ENCODE peak calls at places on chromosome 1, in seven cellular contexts. One of them, this sample, is unnamed.

GRCh38 chr1:164735315-164736052 is 176.5 kb downstream of the PBX1 start:
- DNase-seq in activated T-cell treated with anti-CD3 and anti-CD28 coated beads for 24 hours: no peak
- DNase-seq in stimulated activated CD4-positive, alpha-beta T cell treated with anti-CD3 and anti-CD28 coated beads, Interleukin-4, amount 100 ng/mL, for 24 hours: no peak
- DNase-seq in epithelial cell of esophagus: peak; percentile 67
- DNase-seq in choroid plexus epithelial cell: peak; percentile 72
- DNase-seq in uterus: no peak
- DNase-seq in GM19239: no peak
- DNase-seq in this sample: no peak

GRCh38 chr1:47931395-47931794 is 65.8 kb downstream of the TRABD2B start:
- DNase-seq in epithelial cell of esophagus: peak; percentile 51
- DNase-seq in uterus: no peak
- DNase-seq in GM19239: no peak
- DNase-seq in stimulated activated CD4-positive, alpha-beta T cell treated with anti-CD3 and anti-CD28 coated beads, Interleukin-4, amount 100 ng/mL, for 24 hours: no peak
- DNase-seq in choroid plexus epithelial cell: peak; percentile 18
- DNase-seq in activated T-cell treated with anti-CD3 and anti-CD28 coated beads for 24 hours: no peak
- DNase-seq in this sample: peak; percentile 6

GRCh38 chr1:91783423-91784162 is 102.4 kb downstream of the TGFBR3 start:
- DNase-seq in choroid plexus epithelial cell: peak; percentile 61
- DNase-seq in GM19239: no peak
- DNase-seq in activated T-cell treated with anti-CD3 and anti-CD28 coated beads for 24 hours: no peak
- DNase-seq in stimulated activated CD4-positive, alpha-beta T cell treated with anti-CD3 and anti-CD28 coated beads, Interleukin-4, amount 100 ng/mL, for 24 hours: no peak
- DNase-seq in uterus: no peak
- DNase-seq in epithelial cell of esophagus: no peak
- DNase-seq in this sample: no peak

GRCh38 chr1:93738075-93738622 is 56.5 kb upstream of the BCAR3 start:
- DNase-seq in epithelial cell of esophagus: peak; percentile 88
- DNase-seq in activated T-cell treated with anti-CD3 and anti-CD28 coated beads for 24 hours: no peak
- DNase-seq in GM19239: no peak
- DNase-seq in uterus: no peak
- DNase-seq in stimulated activated CD4-positive, alpha-beta T cell treated with anti-CD3 and anti-CD28 coated beads, Interleukin-4, amount 100 ng/mL, for 24 hours: no peak
- DNase-seq in choroid plexus epithelial cell: peak; percentile 87
- DNase-seq in this sample: no peak

GRCh38 chr1:218741852-218742251 is 396.7 kb downstream of the TGFB2 start:
- DNase-seq in stimulated activated CD4-positive, alpha-beta T cell treated with anti-CD3 and anti-CD28 coated beads, Interleukin-4, amount 100 ng/mL, for 24 hours: no peak
- DNase-seq in GM19239: no peak
- DNase-seq in activated T-cell treated with anti-CD3 and anti-CD28 coated beads for 24 hours: no peak
- DNase-seq in uterus: no peak
- DNase-seq in choroid plexus epithelial cell: peak; percentile 47
- DNase-seq in epithelial cell of esophagus: no peak
- DNase-seq in this sample: no peak

GRCh38 chr1:98027044-98027443 is 106.2 kb upstream of the DPYD start:
- DNase-seq in GM19239: no peak
- DNase-seq in activated T-cell treated with anti-CD3 and anti-CD28 coated beads for 24 hours: no peak
- DNase-seq in epithelial cell of esophagus: no peak
- DNase-seq in uterus: no peak
- DNase-seq in choroid plexus epithelial cell: no peak
- DNase-seq in stimulated activated CD4-positive, alpha-beta T cell treated with anti-CD3 and anti-CD28 coated beads, Interleukin-4, amount 100 ng/mL, for 24 hours: no peak
- DNase-seq in this sample: no peak

GRCh38 chr1:168084396-168085231 is 52.1 kb downstream of the GPR161 start:
- DNase-seq in activated T-cell treated with anti-CD3 and anti-CD28 coated beads for 24 hours: peak; percentile 45
- DNase-seq in stimulated activated CD4-positive, alpha-beta T cell treated with anti-CD3 and anti-CD28 coated beads, Interleukin-4, amount 100 ng/mL, for 24 hours: peak; percentile 67
- DNase-seq in choroid plexus epithelial cell: peak; percentile 66
- DNase-seq in GM19239: peak; percentile 59
- DNase-seq in uterus: peak; percentile 67
- DNase-seq in epithelial cell of esophagus: peak; percentile 53
- DNase-seq in this sample: peak; percentile 67

GRCh38 chr1:118894836-118895235 is 93.3 kb downstream of the TBX15 start:
- DNase-seq in choroid plexus epithelial cell: no peak
- DNase-seq in GM19239: no peak
- DNase-seq in uterus: no peak
- DNase-seq in epithelial cell of esophagus: no peak
- DNase-seq in activated T-cell treated with anti-CD3 and anti-CD28 coated beads for 24 hours: no peak
- DNase-seq in stimulated activated CD4-positive, alpha-beta T cell treated with anti-CD3 and anti-CD28 coated beads, Interleukin-4, amount 100 ng/mL, for 24 hours: no peak
- DNase-seq in this sample: no peak

GRCh38 chr1:21869620-21870121 is 57.6 kb downstream of the LDLRAD2 start:
- DNase-seq in stimulated activated CD4-positive, alpha-beta T cell treated with anti-CD3 and anti-CD28 coated beads, Interleukin-4, amount 100 ng/mL, for 24 hours: no peak
- DNase-seq in epithelial cell of esophagus: peak; percentile 95
- DNase-seq in activated T-cell treated with anti-CD3 and anti-CD28 coated beads for 24 hours: no peak
- DNase-seq in choroid plexus epithelial cell: peak; percentile 74
- DNase-seq in GM19239: no peak
- DNase-seq in uterus: peak; percentile 78
- DNase-seq in this sample: no peak

GRCh38 chr1:7648761-7649384 is 122.2 kb upstream of the VAMP3 start:
- DNase-seq in choroid plexus epithelial cell: peak; percentile 70
- DNase-seq in uterus: peak; percentile 37
- DNase-seq in stimulated activated CD4-positive, alpha-beta T cell treated with anti-CD3 and anti-CD28 coated beads, Interleukin-4, amount 100 ng/mL, for 24 hours: no peak
- DNase-seq in GM19239: no peak
- DNase-seq in epithelial cell of esophagus: peak; percentile 41
- DNase-seq in activated T-cell treated with anti-CD3 and anti-CD28 coated beads for 24 hours: no peak
- DNase-seq in this sample: no peak

GRCh38 chr1:10821388-10821787 is 24.9 kb upstream of the CASZ1 start:
- DNase-seq in activated T-cell treated with anti-CD3 and anti-CD28 coated beads for 24 hours: no peak
- DNase-seq in uterus: no peak
- DNase-seq in choroid plexus epithelial cell: no peak
- DNase-seq in GM19239: no peak
- DNase-seq in epithelial cell of esophagus: no peak
- DNase-seq in stimulated activated CD4-positive, alpha-beta T cell treated with anti-CD3 and anti-CD28 coated beads, Interleukin-4, amount 100 ng/mL, for 24 hours: no peak
- DNase-seq in this sample: no peak

GRCh38 chr1:27789511-27790154 is 16.6 kb downstream of the STX12 start:
- DNase-seq in choroid plexus epithelial cell: peak; percentile 70
- DNase-seq in stimulated activated CD4-positive, alpha-beta T cell treated with anti-CD3 and anti-CD28 coated beads, Interleukin-4, amount 100 ng/mL, for 24 hours: no peak
- DNase-seq in epithelial cell of esophagus: peak; percentile 46
- DNase-seq in GM19239: no peak
- DNase-seq in activated T-cell treated with anti-CD3 and anti-CD28 coated beads for 24 hours: no peak
- DNase-seq in uterus: no peak
- DNase-seq in this sample: no peak

GRCh38 chr1:220825819-220826551 is 39.3 kb downstream of the MTARC1 start:
- DNase-seq in GM19239: no peak
- DNase-seq in epithelial cell of esophagus: no peak
- DNase-seq in uterus: no peak
- DNase-seq in activated T-cell treated with anti-CD3 and anti-CD28 coated beads for 24 hours: no peak
- DNase-seq in choroid plexus epithelial cell: no peak
- DNase-seq in stimulated activated CD4-positive, alpha-beta T cell treated with anti-CD3 and anti-CD28 coated beads, Interleukin-4, amount 100 ng/mL, for 24 hours: no peak
- DNase-seq in this sample: no peak

GRCh38 chr1:168708698-168709406 is 20.2 kb downstream of the DPT start:
- DNase-seq in activated T-cell treated with anti-CD3 and anti-CD28 coated beads for 24 hours: no peak
- DNase-seq in stimulated activated CD4-positive, alpha-beta T cell treated with anti-CD3 and anti-CD28 coated beads, Interleukin-4, amount 100 ng/mL, for 24 hours: no peak
- DNase-seq in GM19239: no peak
- DNase-seq in epithelial cell of esophagus: no peak
- DNase-seq in uterus: no peak
- DNase-seq in choroid plexus epithelial cell: no peak
- DNase-seq in this sample: no peak

GRCh38 chr1:222910699-222911098 is 95.9 kb downstream of the DISP1 start:
- DNase-seq in choroid plexus epithelial cell: peak; percentile 66
- DNase-seq in GM19239: no peak
- DNase-seq in stimulated activated CD4-positive, alpha-beta T cell treated with anti-CD3 and anti-CD28 coated beads, Interleukin-4, amount 100 ng/mL, for 24 hours: no peak
- DNase-seq in activated T-cell treated with anti-CD3 and anti-CD28 coated beads for 24 hours: no peak
- DNase-seq in uterus: no peak
- DNase-seq in epithelial cell of esophagus: peak; percentile 68
- DNase-seq in this sample: no peak

GRCh38 chr1:35369922-35370671 is 101.6 kb downstream of the ZMYM4 start:
- DNase-seq in uterus: peak; percentile 68
- DNase-seq in stimulated activated CD4-positive, alpha-beta T cell treated with anti-CD3 and anti-CD28 coated beads, Interleukin-4, amount 100 ng/mL, for 24 hours: no peak
- DNase-seq in epithelial cell of esophagus: no peak
- DNase-seq in GM19239: no peak
- DNase-seq in choroid plexus epithelial cell: peak; percentile 89
- DNase-seq in activated T-cell treated with anti-CD3 and anti-CD28 coated beads for 24 hours: no peak
- DNase-seq in this sample: no peak

GRCh38 chr1:27981146-27981545 is 21.4 kb downstream of the XKR8 start:
- DNase-seq in choroid plexus epithelial cell: no peak
- DNase-seq in activated T-cell treated with anti-CD3 and anti-CD28 coated beads for 24 hours: no peak
- DNase-seq in uterus: no peak
- DNase-seq in GM19239: no peak
- DNase-seq in stimulated activated CD4-positive, alpha-beta T cell treated with anti-CD3 and anti-CD28 coated beads, Interleukin-4, amount 100 ng/mL, for 24 hours: no peak
- DNase-seq in epithelial cell of esophagus: no peak
- DNase-seq in this sample: no peak

GRCh38 chr1:169309178-169310166 is 58.1 kb downstream of the NME7 start:
- DNase-seq in activated T-cell treated with anti-CD3 and anti-CD28 coated beads for 24 hours: no peak
- DNase-seq in choroid plexus epithelial cell: no peak
- DNase-seq in uterus: no peak
- DNase-seq in stimulated activated CD4-positive, alpha-beta T cell treated with anti-CD3 and anti-CD28 coated beads, Interleukin-4, amount 100 ng/mL, for 24 hours: no peak
- DNase-seq in GM19239: no peak
- DNase-seq in epithelial cell of esophagus: no peak
- DNase-seq in this sample: no peak

GRCh38 chr1:202122639-202123335 is at the start of gene GPR37L1:
- DNase-seq in stimulated activated CD4-positive, alpha-beta T cell treated with anti-CD3 and anti-CD28 coated beads, Interleukin-4, amount 100 ng/mL, for 24 hours: no peak
- DNase-seq in epithelial cell of esophagus: no peak
- DNase-seq in activated T-cell treated with anti-CD3 and anti-CD28 coated beads for 24 hours: no peak
- DNase-seq in choroid plexus epithelial cell: peak; percentile 64
- DNase-seq in uterus: peak; percentile 48
- DNase-seq in GM19239: no peak
- DNase-seq in this sample: no peak

This sample was measured in germinal center.